ENCODE peak calls at places on chromosome 22, in five cellular contexts. One of them, this sample, is unnamed.

GRCh38 chr22:31062566-31063230 is 18.4 kb upstream of the SMTN start:
- DNase-seq in GM20000: no peak
- DNase-seq in stimulated activated CD8-positive, alpha-beta memory T cell treated with anti-CD3 and anti-CD28 coated beads, Interleukin-12 subunit alpha, Interleukin-12 subunit beta, amount 100 ng/mL, for 1 hour: no peak
- DNase-seq in AG10803: no peak
- DNase-seq in NCI-H1092 treated with DMSO at 0.1 percent for 48 hours: no peak
- DNase-seq in this sample: no peak

GRCh38 chr22:36419177-36419911 is 31.6 kb upstream of the MYH9 start:
- DNase-seq in AG10803: peak
- DNase-seq in GM20000: no peak
- DNase-seq in NCI-H1092 treated with DMSO at 0.1 percent for 48 hours: no peak
- DNase-seq in stimulated activated CD8-positive, alpha-beta memory T cell treated with anti-CD3 and anti-CD28 coated beads, Interleukin-12 subunit alpha, Interleukin-12 subunit beta, amount 100 ng/mL, for 1 hour: no peak
- DNase-seq in this sample: no peak

GRCh38 chr22:42938976-42939375 is 76.0 kb downstream of the PACSIN2 start:
- DNase-seq in stimulated activated CD8-positive, alpha-beta memory T cell treated with anti-CD3 and anti-CD28 coated beads, Interleukin-12 subunit alpha, Interleukin-12 subunit beta, amount 100 ng/mL, for 1 hour: no peak
- DNase-seq in AG10803: peak
- DNase-seq in NCI-H1092 treated with DMSO at 0.1 percent for 48 hours: no peak
- DNase-seq in GM20000: no peak
- DNase-seq in this sample: no peak

GRCh38 chr22:17884084-17884483 is 109.8 kb upstream of the BID start:
- DNase-seq in AG10803: no peak
- DNase-seq in stimulated activated CD8-positive, alpha-beta memory T cell treated with anti-CD3 and anti-CD28 coated beads, Interleukin-12 subunit alpha, Interleukin-12 subunit beta, amount 100 ng/mL, for 1 hour: no peak
- DNase-seq in GM20000: no peak
- DNase-seq in NCI-H1092 treated with DMSO at 0.1 percent for 48 hours: no peak
- DNase-seq in this sample: no peak

GRCh38 chr22:44403930-44404329 is 91.2 kb upstream of the SHISAL1 start:
- DNase-seq in NCI-H1092 treated with DMSO at 0.1 percent for 48 hours: no peak
- DNase-seq in GM20000: no peak
- DNase-seq in AG10803: no peak
- DNase-seq in stimulated activated CD8-positive, alpha-beta memory T cell treated with anti-CD3 and anti-CD28 coated beads, Interleukin-12 subunit alpha, Interleukin-12 subunit beta, amount 100 ng/mL, for 1 hour: no peak
- DNase-seq in this sample: no peak

GRCh38 chr22:27859336-27859735 is 57.8 kb upstream of the MN1 start:
- DNase-seq in NCI-H1092 treated with DMSO at 0.1 percent for 48 hours: no peak
- DNase-seq in GM20000: no peak
- DNase-seq in stimulated activated CD8-positive, alpha-beta memory T cell treated with anti-CD3 and anti-CD28 coated beads, Interleukin-12 subunit alpha, Interleukin-12 subunit beta, amount 100 ng/mL, for 1 hour: no peak
- DNase-seq in AG10803: no peak
- DNase-seq in this sample: no peak

GRCh38 chr22:45112136-45112879 is 51.4 kb upstream of the NUP50 start:
- DNase-seq in stimulated activated CD8-positive, alpha-beta memory T cell treated with anti-CD3 and anti-CD28 coated beads, Interleukin-12 subunit alpha, Interleukin-12 subunit beta, amount 100 ng/mL, for 1 hour: no peak
- DNase-seq in AG10803: peak
- DNase-seq in GM20000: no peak
- DNase-seq in NCI-H1092 treated with DMSO at 0.1 percent for 48 hours: no peak
- DNase-seq in this sample: no peak

GRCh38 chr22:25564979-25565677 is 653 bp downstream of the GRK3 start:
- DNase-seq in AG10803: no peak
- DNase-seq in GM20000: no peak
- DNase-seq in stimulated activated CD8-positive, alpha-beta memory T cell treated with anti-CD3 and anti-CD28 coated beads, Interleukin-12 subunit alpha, Interleukin-12 subunit beta, amount 100 ng/mL, for 1 hour: no peak
- DNase-seq in NCI-H1092 treated with DMSO at 0.1 percent for 48 hours: peak
- DNase-seq in this sample: no peak

GRCh38 chr22:49310354-49310753 is 517.3 kb downstream of the BRD1 start:
- DNase-seq in GM20000: no peak
- DNase-seq in stimulated activated CD8-positive, alpha-beta memory T cell treated with anti-CD3 and anti-CD28 coated beads, Interleukin-12 subunit alpha, Interleukin-12 subunit beta, amount 100 ng/mL, for 1 hour: no peak
- DNase-seq in NCI-H1092 treated with DMSO at 0.1 percent for 48 hours: no peak
- DNase-seq in AG10803: no peak
- DNase-seq in this sample: no peak